ENCODE peak calls at places on chromosomes 3 and 15, in five cellular contexts. L is NCI-H2081, D is MCF 10A, V is GM12892, O is HuH-7. P is an unnamed sample.

GRCh38 chr3:51968175-51968681 is 974 bp upstream of the PCBP4 start:
- DNase-seq in L (no peak), D (no peak), V (no peak), O (no peak), P (no peak)

GRCh38 chr15:46526726-46527110 is 891.9 kb downstream of the SQOR start:
- DNase-seq in L (no peak), D (no peak), V (no peak), O (no peak), P (no peak)

GRCh38 chr3:71593106-71593505 is 9.6 kb upstream of the FOXP1 start:
- DNase-seq in L (no peak), D (no peak), V (no peak), O (no peak), P (no peak)

GRCh38 chr15:51776952-51777574 is 25.7 kb downstream of the TMOD2 start:
- DNase-seq in L (peak), D (peak), V (peak), O (peak), P (peak)

GRCh38 chr3:11195721-11196332 is 41.5 kb downstream of the HRH1 start:
- DNase-seq in L (no peak), D (peak), V (no peak), O (no peak), P (no peak)

GRCh38 chr3:182979103-182979697 is 1.1 kb downstream of the DCUN1D1 start:
- DNase-seq in L (peak), D (no peak), V (no peak), O (no peak), P (peak)

GRCh38 chr15:72892986-72893385 is 109.4 kb upstream of the ADPGK start:
- DNase-seq in L (no peak), D (no peak), V (no peak), O (no peak), P (no peak)

GRCh38 chr3:107846282-107846852 is 244.5 kb downstream of the CD47 start:
- DNase-seq in L (peak), D (peak), V (no peak), O (peak), P (peak)

GRCh38 chr3:188286087-188286513 is 132.1 kb downstream of the LPP start:
- DNase-seq in L (no peak), D (peak), V (no peak), O (no peak), P (no peak)

GRCh38 chr15:78060232-78060631 is 17.3 kb downstream of the TBC1D2B start:
- DNase-seq in L (no peak), D (no peak), V (no peak), O (no peak), P (no peak)

GRCh38 chr15:74619916-74620635 is 4.4 kb downstream of the CLK3 start:
- DNase-seq in L (no peak), D (no peak), V (no peak), O (no peak), P (no peak)

GRCh38 chr3:66031102-66031698 is 7.5 kb downstream of the MAGI1 start:
- DNase-seq in L (no peak), D (no peak), V (no peak), O (no peak), P (no peak)

GRCh38 chr3:182673336-182673735 is 120.0 kb upstream of the ATP11B start:
- DNase-seq in L (no peak), D (no peak), V (no peak), O (no peak), P (no peak)

GRCh38 chr3:152857082-152857481 is 22.2 kb downstream of the P2RY1 start:
- DNase-seq in L (no peak), D (peak), V (no peak), O (no peak), P (no peak)

GRCh38 chr3:10365791-10366190 is 44.9 kb upstream of the SEC13 start:
- DNase-seq in L (no peak), D (no peak), V (no peak), O (no peak), P (no peak)

GRCh38 chr3:50347187-50347813 is 1.8 kb upstream of the ZMYND10 start:
- DNase-seq in L (peak), D (peak), V (no peak), O (peak), P (no peak)

GRCh38 chr15:70702584-70702983 is 60.8 kb downstream of the UACA start:
- DNase-seq in L (no peak), D (no peak), V (no peak), O (no peak), P (no peak)

GRCh38 chr3:11495948-11496557 is 147.7 kb downstream of the VGLL4 start:
- DNase-seq in L (no peak), D (no peak), V (no peak), O (no peak), P (no peak)

GRCh38 chr3:120615863-120616599 is 19.9 kb downstream of the NDUFB4 start:
- DNase-seq in L (no peak), D (no peak), V (no peak), O (no peak), P (no peak)

GRCh38 chr3:132787616-132788015 is 65.4 kb upstream of the NPHP3 start:
- DNase-seq in L (no peak), D (peak), V (no peak), O (no peak), P (no peak)

GRCh38 chr3:171563298-171563697 is 103.1 kb upstream of the TNIK start:
- DNase-seq in L (no peak), D (no peak), V (no peak), O (no peak), P (no peak)

GRCh38 chr3:133169669-133170068 is 131.5 kb downstream of the TMEM108 start:
- DNase-seq in L (no peak), D (no peak), V (no peak), O (no peak), P (no peak)

GRCh38 chr3:14424711-14425573 is 22.5 kb downstream of the SLC6A6 start:
- DNase-seq in L (no peak), D (no peak), V (no peak), O (no peak), P (peak)

GRCh38 chr15:68278345-68279217 is 1.0 kb downstream of the FEM1B start:
- DNase-seq in L (no peak), D (peak), V (no peak), O (peak), P (no peak)

GRCh38 chr3:24192004-24192403 is 246.9 kb downstream of the NR1D2 start:
- DNase-seq in L (no peak), D (no peak), V (no peak), O (no peak), P (no peak)

GRCh38 chr3:112973325-112974177 is 1.4 kb downstream of the CD200R1 start:
- DNase-seq in L (no peak), D (no peak), V (no peak), O (no peak), P (no peak)

GRCh38 chr15:83973816-83974215 is 261.8 kb upstream of the GOLGA6L4 start:
- DNase-seq in L (no peak), D (peak), V (no peak), O (peak), P (peak)

GRCh38 chr3:106822204-106822603 is 555.0 kb upstream of the CCDC54 start:
- DNase-seq in L (no peak), D (no peak), V (no peak), O (no peak), P (no peak)

GRCh38 chr15:25052191-25052999 is 97.6 kb downstream of the SNRPN start:
- DNase-seq in L (no peak), D (no peak), V (no peak), O (no peak), P (peak)

GRCh38 chr3:5037828-5038227 is 58.6 kb downstream of the BHLHE40 start:
- DNase-seq in L (no peak), D (no peak), V (no peak), O (no peak), P (no peak)

GRCh38 chr3:24357635-24358034 is 137.0 kb downstream of the THRB start:
- DNase-seq in L (no peak), D (no peak), V (no peak), O (no peak), P (no peak)

GRCh38 chr3:168249539-168250414 is 154.1 kb upstream of the GOLIM4 start:
- DNase-seq in L (peak), D (peak), V (peak), O (peak), P (peak)